ENCODE peak calls at places on chromosome 17, in seven cellular contexts. One of them, this sample, is unnamed.

GRCh38 chr17:72602517-72603345 is 481.9 kb downstream of the SOX9 start:
- DNase-seq in neural progenitor cell: peak; percentile 78
- DNase-seq in lower lobe of right lung: peak; percentile 50
- DNase-seq in adipocyte: peak; percentile 48
- DNase-seq in fibroblast of lung: peak; percentile 95
- DNase-seq in neuronal stem cell: peak; percentile 39
- DNase-seq in HCT116: peak; percentile 72
- DNase-seq in this sample: no peak

GRCh38 chr17:59327891-59328290 is 3.6 kb upstream of the YPEL2 start:
- DNase-seq in lower lobe of right lung: no peak
- DNase-seq in neural progenitor cell: no peak
- DNase-seq in neuronal stem cell: no peak
- DNase-seq in adipocyte: no peak
- DNase-seq in HCT116: no peak
- DNase-seq in fibroblast of lung: peak; percentile 41
- DNase-seq in this sample: no peak

GRCh38 chr17:81471804-81472456 is 40.7 kb downstream of the ACTG1 start:
- DNase-seq in HCT116: peak; percentile 99
- DNase-seq in lower lobe of right lung: no peak
- DNase-seq in adipocyte: peak; percentile 31
- DNase-seq in neuronal stem cell: no peak
- DNase-seq in neural progenitor cell: peak; percentile 47
- DNase-seq in fibroblast of lung: peak; percentile 19
- DNase-seq in this sample: peak; percentile 71

GRCh38 chr17:2547176-2547575 is 35.5 kb upstream of the METTL16 start:
- DNase-seq in neural progenitor cell: no peak
- DNase-seq in neuronal stem cell: no peak
- DNase-seq in HCT116: no peak
- DNase-seq in lower lobe of right lung: no peak
- DNase-seq in adipocyte: no peak
- DNase-seq in fibroblast of lung: peak; percentile 14
- DNase-seq in this sample: no peak

GRCh38 chr17:82236142-82236971 is 7.5 kb downstream of the SLC16A3 start:
- DNase-seq in lower lobe of right lung: peak; percentile 80
- DNase-seq in adipocyte: peak; percentile 68
- DNase-seq in HCT116: no peak
- DNase-seq in neuronal stem cell: peak; percentile 68
- DNase-seq in neural progenitor cell: peak; percentile 86
- DNase-seq in fibroblast of lung: peak; percentile 40
- DNase-seq in this sample: peak; percentile 89

GRCh38 chr17:9148908-9149536 is 127.7 kb downstream of the NTN1 start:
- DNase-seq in neuronal stem cell: no peak
- DNase-seq in lower lobe of right lung: no peak
- DNase-seq in HCT116: no peak
- DNase-seq in fibroblast of lung: no peak
- DNase-seq in neural progenitor cell: no peak
- DNase-seq in adipocyte: no peak
- DNase-seq in this sample: no peak

GRCh38 chr17:35738519-35739133 is 7.2 kb downstream of the RASL10B start:
- DNase-seq in fibroblast of lung: no peak
- DNase-seq in neuronal stem cell: no peak
- DNase-seq in HCT116: no peak
- DNase-seq in neural progenitor cell: no peak
- DNase-seq in lower lobe of right lung: no peak
- DNase-seq in adipocyte: no peak
- DNase-seq in this sample: no peak

GRCh38 chr17:1967092-1967662 is 58.0 kb downstream of the RTN4RL1 start:
- DNase-seq in fibroblast of lung: no peak
- DNase-seq in lower lobe of right lung: no peak
- DNase-seq in HCT116: no peak
- DNase-seq in neuronal stem cell: no peak
- DNase-seq in neural progenitor cell: peak; percentile 25
- DNase-seq in adipocyte: no peak
- DNase-seq in this sample: no peak

GRCh38 chr17:11986179-11986938 is 10.9 kb downstream of the ZNF18 start:
- DNase-seq in neuronal stem cell: no peak
- DNase-seq in neural progenitor cell: no peak
- DNase-seq in adipocyte: no peak
- DNase-seq in lower lobe of right lung: no peak
- DNase-seq in HCT116: no peak
- DNase-seq in fibroblast of lung: peak; percentile 56
- DNase-seq in this sample: no peak

GRCh38 chr17:11986939-11987329 is 10.3 kb downstream of the ZNF18 start:
- DNase-seq in adipocyte: peak; percentile 70
- DNase-seq in neural progenitor cell: peak; percentile 56
- DNase-seq in fibroblast of lung: peak; percentile 41
- DNase-seq in lower lobe of right lung: no peak
- DNase-seq in HCT116: peak; percentile 32
- DNase-seq in neuronal stem cell: peak; percentile 24
- DNase-seq in this sample: no peak

GRCh38 chr17:11991461-11991860 is 5.8 kb downstream of the ZNF18 start:
- DNase-seq in adipocyte: no peak
- DNase-seq in neural progenitor cell: no peak
- DNase-seq in HCT116: no peak
- DNase-seq in lower lobe of right lung: no peak
- DNase-seq in neuronal stem cell: no peak
- DNase-seq in fibroblast of lung: no peak
- DNase-seq in this sample: no peak

DNA sequence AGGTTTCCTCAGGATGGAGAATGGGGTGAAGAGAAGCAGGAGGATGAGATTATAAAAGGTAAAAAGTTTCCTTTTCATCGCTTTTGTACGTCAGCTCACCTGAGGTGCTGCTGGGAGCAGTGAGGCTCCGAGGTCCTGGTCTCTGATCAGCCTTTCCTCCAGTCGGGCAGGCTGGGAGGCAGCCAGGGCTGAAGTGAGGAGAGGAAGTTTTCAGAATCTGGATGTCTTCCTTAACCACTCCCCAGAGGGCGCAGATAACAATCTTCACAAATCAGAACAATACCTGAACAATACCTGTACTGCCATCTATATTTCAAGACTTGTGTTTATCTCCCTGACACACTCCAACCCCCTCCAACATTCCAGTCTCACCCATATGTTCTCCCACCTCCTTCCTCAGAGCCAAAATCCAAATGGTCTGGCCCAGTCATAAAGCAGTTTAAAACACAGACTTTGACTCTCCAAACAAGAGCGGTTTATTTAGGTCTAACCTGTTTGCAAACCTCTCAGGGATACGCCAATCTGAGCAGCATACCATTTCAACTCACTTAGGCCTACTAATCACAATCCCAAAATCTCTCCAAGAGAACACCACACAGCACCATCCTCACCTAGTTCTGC is 6.8 kb downstream of the ZNF18 start:
- DNase-seq in adipocyte: no peak
- DNase-seq in fibroblast of lung: no peak
- DNase-seq in lower lobe of right lung: no peak
- DNase-seq in HCT116: no peak
- DNase-seq in neural progenitor cell: no peak
- DNase-seq in neuronal stem cell: no peak
- DNase-seq in this sample: no peak
- H3K4me1 ChIP-seq in adipocyte: peaks cover 9% of the 10 kb centered on the region
- H3K4me1 ChIP-seq in fibroblast of lung: no peaks in the 10 kb centered on the region
- H3K4me1 ChIP-seq in lower lobe of right lung: no peaks in the 10 kb centered on the region
- H3K4me1 ChIP-seq in HCT116: no peaks in the 10 kb centered on the region
- H3K4me1 ChIP-seq in neural progenitor cell: no peaks in the 10 kb centered on the region
- H3K4me1 ChIP-seq in neuronal stem cell: no peaks in the 10 kb centered on the region
- H3K4me1 ChIP-seq in this sample: no peaks in the 10 kb centered on the region

GRCh38 chr17:48646183-48647102 is 20.3 kb upstream of the HOXB9 start:
- DNase-seq in adipocyte: no peak
- DNase-seq in lower lobe of right lung: no peak
- DNase-seq in neuronal stem cell: no peak
- DNase-seq in fibroblast of lung: no peak
- DNase-seq in HCT116: peak; percentile 53
- DNase-seq in neural progenitor cell: peak; percentile 42
- DNase-seq in this sample: no peak
- H3K4me1 ChIP-seq in adipocyte: no peaks in the 10 kb centered on the region
- H3K4me1 ChIP-seq in lower lobe of right lung: peaks cover 13% of the 10 kb centered on the region
- H3K4me1 ChIP-seq in neuronal stem cell: no peaks in the 10 kb centered on the region
- H3K4me1 ChIP-seq in fibroblast of lung: no peaks in the 10 kb centered on the region
- H3K4me1 ChIP-seq in HCT116: peaks cover 29% of the 10 kb centered on the region
- H3K4me1 ChIP-seq in neural progenitor cell: no peaks in the 10 kb centered on the region
- H3K4me1 ChIP-seq in this sample: no peaks in the 10 kb centered on the region

GRCh38 chr17:42019509-42020404 is at the start of gene NKIRAS2:
- DNase-seq in HCT116: peak; percentile 76
- DNase-seq in fibroblast of lung: peak; percentile 90
- DNase-seq in neuronal stem cell: peak; percentile 84
- DNase-seq in adipocyte: peak; percentile 98
- DNase-seq in lower lobe of right lung: peak; percentile 98
- DNase-seq in neural progenitor cell: peak; percentile 96
- DNase-seq in this sample: peak; percentile 98
- H3K4me1 ChIP-seq in HCT116: peaks cover 44% of the 10 kb centered on the region
- H3K4me1 ChIP-seq in fibroblast of lung: peaks cover 5% of the 10 kb centered on the region
- H3K4me1 ChIP-seq in neuronal stem cell: peaks cover 7% of the 10 kb centered on the region
- H3K4me1 ChIP-seq in adipocyte: peaks cover 33% of the 10 kb centered on the region
- H3K4me1 ChIP-seq in lower lobe of right lung: peaks cover 61% of the 10 kb centered on the region
- H3K4me1 ChIP-seq in neural progenitor cell: peaks cover 14% of the 10 kb centered on the region
- H3K4me1 ChIP-seq in this sample: no peaks in the 10 kb centered on the region

GRCh38 chr17:27306276-27306820 is 12.4 kb downstream of the WSB1 start:
- DNase-seq in HCT116: no peak
- DNase-seq in adipocyte: no peak
- DNase-seq in fibroblast of lung: no peak
- DNase-seq in lower lobe of right lung: no peak
- DNase-seq in neural progenitor cell: no peak
- DNase-seq in neuronal stem cell: no peak
- DNase-seq in this sample: no peak
- H3K4me1 ChIP-seq in HCT116: no peaks in the 10 kb centered on the region
- H3K4me1 ChIP-seq in adipocyte: no peaks in the 10 kb centered on the region
- H3K4me1 ChIP-seq in fibroblast of lung: no peaks in the 10 kb centered on the region
- H3K4me1 ChIP-seq in lower lobe of right lung: peaks cover 69% of the 10 kb centered on the region
- H3K4me1 ChIP-seq in neural progenitor cell: no peaks in the 10 kb centered on the region
- H3K4me1 ChIP-seq in neuronal stem cell: no peaks in the 10 kb centered on the region
- H3K4me1 ChIP-seq in this sample: no peaks in the 10 kb centered on the region

GRCh38 chr17:17071531-17072360 is 29.5 kb downstream of the MPRIP start:
- DNase-seq in HCT116: no peak
- DNase-seq in fibroblast of lung: no peak
- DNase-seq in neuronal stem cell: no peak
- DNase-seq in adipocyte: no peak
- DNase-seq in neural progenitor cell: no peak
- DNase-seq in lower lobe of right lung: no peak
- DNase-seq in this sample: peak; percentile 55
- H3K4me1 ChIP-seq in HCT116: peaks cover 38% of the 10 kb centered on the region
- H3K4me1 ChIP-seq in fibroblast of lung: peaks cover 34% of the 10 kb centered on the region
- H3K4me1 ChIP-seq in neuronal stem cell: peaks cover 7% of the 10 kb centered on the region
- H3K4me1 ChIP-seq in adipocyte: peaks cover 32% of the 10 kb centered on the region
- H3K4me1 ChIP-seq in neural progenitor cell: no peaks in the 10 kb centered on the region
- H3K4me1 ChIP-seq in lower lobe of right lung: peaks cover 60% of the 10 kb centered on the region
- H3K4me1 ChIP-seq in this sample: no peaks in the 10 kb centered on the region

GRCh38 chr17:12596961-12597360 is 68.7 kb upstream of the MYOCD start:
- DNase-seq in neuronal stem cell: no peak
- DNase-seq in HCT116: no peak
- DNase-seq in neural progenitor cell: no peak
- DNase-seq in fibroblast of lung: no peak
- DNase-seq in adipocyte: no peak
- DNase-seq in lower lobe of right lung: no peak
- DNase-seq in this sample: no peak

GRCh38 chr17:12603566-12603965 is 62.1 kb upstream of the MYOCD start:
- DNase-seq in fibroblast of lung: no peak
- DNase-seq in HCT116: no peak
- DNase-seq in adipocyte: no peak
- DNase-seq in lower lobe of right lung: no peak
- DNase-seq in neural progenitor cell: no peak
- DNase-seq in neuronal stem cell: no peak
- DNase-seq in this sample: no peak

GRCh38 chr17:12597895-12598294 is 67.8 kb upstream of the MYOCD start:
- DNase-seq in lower lobe of right lung: no peak
- DNase-seq in fibroblast of lung: no peak
- DNase-seq in neuronal stem cell: no peak
- DNase-seq in adipocyte: no peak
- DNase-seq in HCT116: no peak
- DNase-seq in neural progenitor cell: no peak
- DNase-seq in this sample: no peak

GRCh38 chr17:12600349-12600748 is 65.3 kb upstream of the MYOCD start:
- DNase-seq in HCT116: no peak
- DNase-seq in adipocyte: no peak
- DNase-seq in neural progenitor cell: no peak
- DNase-seq in fibroblast of lung: no peak
- DNase-seq in neuronal stem cell: no peak
- DNase-seq in lower lobe of right lung: no peak
- DNase-seq in this sample: no peak

GRCh38 chr17:12599185-12599920 is 66.3 kb upstream of the MYOCD start:
- DNase-seq in adipocyte: peak; percentile 60
- DNase-seq in neuronal stem cell: no peak
- DNase-seq in neural progenitor cell: no peak
- DNase-seq in HCT116: no peak
- DNase-seq in lower lobe of right lung: no peak
- DNase-seq in fibroblast of lung: peak; percentile 20
- DNase-seq in this sample: no peak
- H3K4me1 ChIP-seq in adipocyte: no peaks in the 10 kb centered on the region
- H3K4me1 ChIP-seq in neuronal stem cell: no peaks in the 10 kb centered on the region
- H3K4me1 ChIP-seq in neural progenitor cell: no peaks in the 10 kb centered on the region
- H3K4me1 ChIP-seq in HCT116: no peaks in the 10 kb centered on the region
- H3K4me1 ChIP-seq in lower lobe of right lung: no peaks in the 10 kb centered on the region
- H3K4me1 ChIP-seq in fibroblast of lung: no peaks in the 10 kb centered on the region
- H3K4me1 ChIP-seq in this sample: peaks cover 2% of the 10 kb centered on the region

GRCh38 chr17:15307686-15308085 is 33.7 kb downstream of the TEKT3 start:
- DNase-seq in adipocyte: peak; percentile 13
- DNase-seq in neuronal stem cell: no peak
- DNase-seq in neural progenitor cell: no peak
- DNase-seq in HCT116: no peak
- DNase-seq in fibroblast of lung: no peak
- DNase-seq in lower lobe of right lung: no peak
- DNase-seq in this sample: no peak

GRCh38 chr17:15306406-15306970 is 34.9 kb downstream of the TEKT3 start:
- DNase-seq in neuronal stem cell: no peak
- DNase-seq in fibroblast of lung: peak; percentile 16
- DNase-seq in neural progenitor cell: no peak
- DNase-seq in HCT116: no peak
- DNase-seq in lower lobe of right lung: no peak
- DNase-seq in adipocyte: peak; percentile 20
- DNase-seq in this sample: no peak

GRCh38 chr17:15308758-15309157 is 32.6 kb downstream of the TEKT3 start:
- DNase-seq in fibroblast of lung: no peak
- DNase-seq in lower lobe of right lung: no peak
- DNase-seq in neuronal stem cell: no peak
- DNase-seq in HCT116: no peak
- DNase-seq in adipocyte: no peak
- DNase-seq in neural progenitor cell: no peak
- DNase-seq in this sample: no peak

GRCh38 chr17:15309793-15310192 is 31.6 kb downstream of the TEKT3 start:
- DNase-seq in adipocyte: no peak
- DNase-seq in neural progenitor cell: no peak
- DNase-seq in HCT116: no peak
- DNase-seq in lower lobe of right lung: no peak
- DNase-seq in neuronal stem cell: no peak
- DNase-seq in fibroblast of lung: no peak
- DNase-seq in this sample: no peak

DNA sequence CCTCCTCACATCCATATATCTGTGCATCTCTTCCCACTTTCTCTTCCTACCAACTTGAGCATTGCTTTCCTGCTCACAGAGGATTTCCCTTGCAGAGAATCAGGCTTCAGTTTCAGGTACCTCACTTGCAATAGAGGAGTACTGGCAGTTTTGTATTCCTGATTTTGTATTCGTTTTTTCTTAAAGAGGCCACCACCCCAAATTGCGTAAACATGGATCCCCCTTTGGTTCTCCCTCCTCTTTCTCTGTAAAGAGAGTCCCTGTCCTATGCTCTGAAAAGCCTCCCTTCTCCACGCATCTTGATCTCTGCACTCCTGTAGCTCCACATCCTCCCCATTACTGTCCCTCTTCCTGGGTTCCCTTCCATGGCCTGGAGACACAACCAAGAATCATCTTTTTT is 32.2 kb downstream of the TEKT3 start:
- DNase-seq in adipocyte: no peak
- DNase-seq in neural progenitor cell: no peak
- DNase-seq in lower lobe of right lung: no peak
- DNase-seq in HCT116: no peak
- DNase-seq in fibroblast of lung: no peak
- DNase-seq in neuronal stem cell: no peak
- DNase-seq in this sample: no peak
- H3K4me1 ChIP-seq in adipocyte: peaks cover 22% of the 10 kb centered on the region
- H3K4me1 ChIP-seq in neural progenitor cell: no peaks in the 10 kb centered on the region
- H3K4me1 ChIP-seq in lower lobe of right lung: peaks cover 11% of the 10 kb centered on the region
- H3K4me1 ChIP-seq in HCT116: no peaks in the 10 kb centered on the region
- H3K4me1 ChIP-seq in fibroblast of lung: peaks cover 11% of the 10 kb centered on the region
- H3K4me1 ChIP-seq in neuronal stem cell: no peaks in the 10 kb centered on the region
- H3K4me1 ChIP-seq in this sample: no peaks in the 10 kb centered on the region